ENCODE peak calls at places on chromosomes 7 and 10, in four cellular contexts. E is SJSA1, H is IMR-90, K is ovary. X is an unnamed sample.

GRCh38 chr7:144519900-144520299 is 116.4 kb upstream of the NOBOX start:
- DNase-seq in E (no peak), H (no peak), K (no peak), X (no peak)

GRCh38 chr7:8271960-8272359 is 10.0 kb upstream of the ICA1 start:
- DNase-seq in E (no peak), H (no peak), K (no peak), X (no peak)

GRCh38 chr10:117574546-117575146 is 32.1 kb downstream of the EMX2 start:
- DNase-seq in E (no peak), H (no peak), K (no peak), X (no peak)

GRCh38 chr10:109374215-109374614 is 549.1 kb downstream of the XPNPEP1 start:
- DNase-seq in E (no peak), H (peak), K (no peak), X (no peak)

GRCh38 chr7:105649727-105650381 is 68.6 kb upstream of the EFCAB10 start:
- DNase-seq in E (no peak), H (peak), K (no peak), X (no peak)

GRCh38 chr7:460374-461117 is 59.1 kb downstream of the PDGFA start:
- DNase-seq in E (peak), H (peak), K (no peak), X (no peak)

GRCh38 chr10:24642921-24643678 is 80.6 kb downstream of the ARHGAP21 start:
- DNase-seq in E (peak), H (peak), K (no peak), X (peak)

GRCh38 chr7:18086165-18087030 is 58.8 kb upstream of the PRPS1L1 start:
- DNase-seq in E (peak), H (no peak), K (peak), X (no peak)

GRCh38 chr10:59757966-59758365 is 4.7 kb upstream of the MRLN start:
- DNase-seq in E (peak), H (peak), K (no peak), X (no peak)

GRCh38 chr10:132489704-132490534 is 47.7 kb upstream of the INPP5A start:
- DNase-seq in E (no peak), H (no peak), K (no peak), X (no peak)

GRCh38 chr7:66894463-66895080 is 26.5 kb upstream of the TMEM248 start:
- DNase-seq in E (peak), H (peak), K (no peak), X (no peak)

GRCh38 chr7:111357691-111358090 is 204.6 kb downstream of the IMMP2L start:
- DNase-seq in E (peak), H (peak), K (no peak), X (peak)

GRCh38 chr7:10579561-10579960 is 394.1 kb upstream of the PHF14 start:
- DNase-seq in E (no peak), H (no peak), K (no peak), X (no peak)

GRCh38 chr7:1669954-1670893 is at the start of gene ELFN1:
- DNase-seq in E (no peak), H (peak), K (no peak), X (no peak)

GRCh38 chr10:16545126-16545736 is 23.6 kb upstream of the C1QL3 start:
- DNase-seq in E (peak), H (peak), K (no peak), X (peak)

GRCh38 chr7:139561-140243 is 52.7 kb upstream of the FAM20C start:
- DNase-seq in E (no peak), H (no peak), K (peak), X (no peak)

GRCh38 chr7:155090647-155091046 is 20.5 kb downstream of the HTR5A start:
- DNase-seq in E (no peak), H (no peak), K (no peak), X (no peak)

GRCh38 chr10:13585943-13586342 is 822 bp upstream of the PRPF18 start:
- DNase-seq in E (no peak), H (no peak), K (no peak), X (no peak)

GRCh38 chr10:43322769-43323168 is 48.7 kb upstream of the FXYD4 start:
- DNase-seq in E (no peak), H (peak), K (peak), X (peak)

GRCh38 chr7:91567111-91568012 is 303.1 kb downstream of the FZD1 start:
- DNase-seq in E (no peak), H (no peak), K (no peak), X (no peak)

GRCh38 chr7:682810-683209 is 43.7 kb upstream of the DNAAF5 start:
- DNase-seq in E (no peak), H (no peak), K (no peak), X (no peak)

GRCh38 chr10:78802866-78803265 is 265.9 kb upstream of the ZMIZ1 start:
- DNase-seq in E (peak), H (peak), K (peak), X (no peak)

GRCh38 chr7:50791921-50792341 is 9.2 kb upstream of the GRB10 start:
- DNase-seq in E (no peak), H (peak), K (no peak), X (no peak)

DNA sequence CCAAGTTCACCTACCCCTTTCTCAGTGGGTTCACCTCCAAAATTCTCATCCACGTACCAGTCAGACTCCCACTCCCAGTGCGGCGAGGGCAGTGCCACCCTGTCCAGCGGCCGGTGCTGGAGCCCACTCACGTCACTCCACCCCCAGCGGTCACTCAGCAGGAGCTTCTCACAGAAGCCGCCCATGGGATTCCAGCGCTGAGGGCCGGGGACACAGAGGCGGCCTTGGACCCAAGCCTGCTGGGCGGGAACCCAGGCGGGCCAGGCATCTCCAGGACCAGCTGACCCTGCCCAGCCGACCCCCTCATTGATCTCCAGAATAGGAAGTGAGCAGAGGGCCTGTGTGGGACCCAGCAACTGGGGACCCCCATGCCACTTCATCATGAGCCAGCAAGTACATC is 7.2 kb downstream of the TECPR1 start:
- DNase-seq in E (no peak), H (no peak), K (no peak), X (no peak)
- H3K27ac ChIP-seq in E (no peak), H (no peak), K (no peak), X (no peak)

GRCh38 chr10:34094961-34095360 is 720.1 kb downstream of the PARD3 start:
- DNase-seq in E (no peak), H (no peak), K (no peak), X (no peak)

GRCh38 chr10:34094146-34094696 is 720.9 kb downstream of the PARD3 start:
- DNase-seq in E (no peak), H (no peak), K (peak), X (no peak)

GRCh38 chr10:34091796-34092195 is 723.3 kb downstream of the PARD3 start:
- DNase-seq in E (no peak), H (no peak), K (no peak), X (no peak)

GRCh38 chr10:34089294-34089693 is 725.8 kb downstream of the PARD3 start:
- DNase-seq in E (no peak), H (no peak), K (no peak), X (no peak)

DNA sequence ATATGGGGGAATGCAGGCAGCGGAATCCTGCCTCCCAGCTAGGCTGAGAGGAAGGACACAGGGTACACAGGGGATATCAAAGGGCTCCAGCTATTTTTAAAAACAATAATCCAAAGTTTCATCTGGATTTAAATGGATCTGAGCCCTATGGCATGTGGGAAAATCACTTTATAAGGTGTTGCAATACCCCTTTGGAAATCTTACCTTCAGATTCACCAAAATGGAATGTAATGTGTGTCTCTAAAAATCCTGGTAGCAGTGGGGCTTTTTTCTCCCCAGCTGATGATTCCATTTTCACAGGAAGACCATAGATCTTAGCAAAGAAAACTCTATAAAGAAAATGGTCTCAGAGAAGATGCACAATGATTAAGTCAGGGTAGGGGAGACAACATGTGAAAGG is 722.2 kb downstream of the PARD3 start:
- DNase-seq in E (no peak), H (peak), K (no peak), X (no peak)
- H3K27ac ChIP-seq in E (no peak), H (no peak), K (no peak), X (no peak)

DNA sequence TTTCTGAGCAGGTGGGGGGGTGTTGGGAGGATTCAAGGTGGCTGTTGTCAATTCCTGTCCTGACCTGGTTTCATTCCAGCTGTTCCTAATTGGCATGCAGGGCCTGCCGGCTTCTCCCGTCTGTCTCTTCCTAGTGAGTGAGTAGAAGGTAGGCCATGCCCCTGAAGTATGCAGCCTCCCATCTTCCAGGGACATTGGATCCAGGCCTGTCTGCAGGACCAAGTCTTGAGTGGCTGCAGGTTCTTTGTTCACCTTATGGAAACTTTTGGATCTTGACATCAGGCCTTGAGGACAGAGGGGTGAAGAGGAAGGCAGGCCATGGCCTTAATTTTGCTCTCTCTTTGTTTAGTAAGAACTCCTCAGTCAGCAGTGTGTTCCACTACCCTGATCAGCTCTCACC is 131.8 kb downstream of the SH2D4B start:
- DNase-seq in E (no peak), H (no peak), K (no peak), X (no peak)
- H3K27ac ChIP-seq in E (no peak), H (no peak), K (no peak), X (no peak)

GRCh38 chr10:76394707-76395042 is 963.3 kb downstream of the LRMDA start:
- DNase-seq in E (no peak), H (no peak), K (no peak), X (no peak)

GRCh38 chr10:76397957-76398665 is 966.7 kb downstream of the LRMDA start:
- DNase-seq in E (no peak), H (no peak), K (no peak), X (no peak)

GRCh38 chr10:76399216-76399615 is 967.8 kb downstream of the LRMDA start:
- DNase-seq in E (no peak), H (no peak), K (no peak), X (no peak)

GRCh38 chr10:76396126-76396525 is 964.7 kb downstream of the LRMDA start:
- DNase-seq in E (no peak), H (no peak), K (no peak), X (no peak)

GRCh38 chr10:76397210-76397881 is 965.9 kb downstream of the LRMDA start:
- DNase-seq in E (no peak), H (no peak), K (peak), X (no peak)
- H3K27ac ChIP-seq in E (no peak), H (no peak), K (no peak), X (no peak)

DNA sequence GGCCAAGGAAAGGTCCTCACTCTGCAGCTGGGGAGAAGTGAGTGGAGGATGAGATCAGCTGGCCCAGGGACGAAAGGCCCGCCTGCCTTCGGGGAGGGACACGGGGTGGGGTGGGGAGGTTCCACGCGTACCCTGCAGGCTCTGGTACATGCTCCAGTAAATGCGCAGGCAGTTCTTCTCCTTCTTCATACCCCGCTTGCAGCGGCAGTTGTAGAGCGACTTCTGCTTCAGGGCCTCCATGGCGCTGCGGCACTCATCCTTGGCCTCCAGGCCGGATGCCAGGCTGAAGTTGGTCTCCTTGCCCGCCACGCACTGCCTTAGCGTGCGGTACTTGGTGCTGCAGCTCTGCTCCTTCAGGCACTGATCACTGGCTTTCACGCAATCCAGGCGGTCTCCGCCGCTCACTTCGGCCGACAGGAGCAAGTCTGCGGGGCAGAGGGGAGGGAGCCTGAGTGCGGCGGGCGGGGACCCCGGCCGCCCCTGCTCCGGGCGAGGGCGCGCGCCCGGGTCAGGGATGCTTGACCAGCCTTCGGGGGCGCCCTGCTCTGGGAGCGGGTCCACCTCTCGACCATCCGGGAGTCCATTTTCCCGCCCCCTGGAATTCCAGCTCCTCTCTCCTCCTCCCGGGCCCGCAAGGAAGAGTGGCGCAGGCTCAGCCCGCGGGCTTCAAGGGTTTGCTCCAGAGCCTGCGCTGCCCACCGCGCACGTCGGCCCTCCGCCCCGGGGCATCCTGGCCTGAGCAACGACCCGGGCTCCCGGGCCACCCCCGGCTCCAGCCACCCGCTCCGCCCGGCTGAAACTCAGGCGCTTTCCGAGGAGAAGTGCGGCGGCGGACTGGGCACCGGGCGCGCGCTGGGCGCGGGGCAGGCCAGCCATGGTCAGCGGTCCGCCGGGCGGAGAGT is 2.1 kb downstream of the GFRA1 start:
- DNase-seq in E (peak), H (peak), K (peak), X (no peak)
- H3K27ac ChIP-seq in E (no peak), H (no peak), K (peak), X (no peak)

X was measured in small intestine.